ENCODE peak calls at places on chromosomes 6 and 20, in seven cellular contexts. C is H1, B is HCT116, F is HepG2, Z is GM12878, E is SK-N-SH, P is K562. N is an unnamed sample.

GRCh38 chr6:107448776-107449175 is 10.6 kb downstream of the PDSS2 start:
- DNase-seq in C (no peak), B (no peak), F (no peak), Z (no peak), E (no peak), P (no peak), N (no peak)

GRCh38 chr6:169997187-169997929 is 245.9 kb downstream of the ERMARD start:
- DNase-seq in C (no peak), B (no peak), F (no peak), Z (no peak), E (no peak), P (no peak), N (no peak)

GRCh38 chr6:84581494-84582259 is 182.7 kb downstream of the TBX18 start:
- DNase-seq in C (no peak), B (no peak), F (no peak), Z (no peak), E (no peak), P (no peak), N (no peak)

GRCh38 chr6:84001119-84001518 is 32.5 kb upstream of the MRAP2 start:
- DNase-seq in C (no peak), B (no peak), F (no peak), Z (no peak), E (no peak), P (no peak), N (no peak)

GRCh38 chr20:46709459-46710148 is at the start of gene SLC2A10:
- DNase-seq in C (peak; percentile 78), B (no peak), F (peak; percentile 53), Z (no peak), E (peak; percentile 87), P (peak; percentile 47), N (peak; percentile 74)

GRCh38 chr6:117521785-117522502 is 39.5 kb downstream of the DCBLD1 start:
- DNase-seq in C (no peak), B (no peak), F (no peak), Z (no peak), E (no peak), P (no peak), N (no peak)

GRCh38 chr20:8183526-8183925 is 51.5 kb downstream of the PLCB1 start:
- DNase-seq in C (no peak), B (no peak), F (no peak), Z (no peak), E (no peak), P (no peak), N (no peak)

GRCh38 chr6:45663181-45664180 is 285.7 kb upstream of the SUPT3H start:
- DNase-seq in C (peak; percentile 81), B (no peak), F (no peak), Z (no peak), E (no peak), P (no peak), N (no peak)

GRCh38 chr6:87697581-87698552 is 4.2 kb downstream of the AKIRIN2 start:
- DNase-seq in C (no peak), B (no peak), F (no peak), Z (no peak), E (peak; percentile 63), P (no peak), N (no peak)

GRCh38 chr6:167968091-167968490 is 29.4 kb upstream of the KIF25 start:
- DNase-seq in C (peak; percentile 85), B (peak; percentile 16), F (peak; percentile 65), Z (no peak), E (peak; percentile 55), P (peak; percentile 52), N (no peak)

GRCh38 chr6:3825331-3825831 is 23.8 kb upstream of the FAM50B start:
- DNase-seq in C (peak; percentile 77), B (no peak), F (peak; percentile 77), Z (no peak), E (no peak), P (peak; percentile 42), N (no peak)

GRCh38 chr20:40339661-40340449 is 349.2 kb downstream of the MAFB start:
- DNase-seq in C (no peak), B (no peak), F (no peak), Z (no peak), E (no peak), P (no peak), N (no peak)

GRCh38 chr6:31655349-31656237 is at the start of gene APOM:
- DNase-seq in C (no peak), B (no peak), F (peak; percentile 100), Z (no peak), E (no peak), P (no peak), N (no peak)
- TF ChIP-seq JUND in C (no peak), B (no peak), F (peak; percentile 48), Z (no peak), E (no peak), P (no peak), N (no peak)

GRCh38 chr6:75372884-75373283 is 88.3 kb upstream of the TMEM30A start:
- DNase-seq in C (no peak), B (no peak), F (no peak), Z (no peak), E (no peak), P (no peak), N (no peak)

GRCh38 chr6:75368864-75369402 is 84.3 kb upstream of the TMEM30A start:
- DNase-seq in C (no peak), B (no peak), F (no peak), Z (no peak), E (no peak), P (no peak), N (no peak)

GRCh38 chr6:75363304-75363703 is 78.7 kb upstream of the TMEM30A start:
- DNase-seq in C (no peak), B (no peak), F (no peak), Z (no peak), E (no peak), P (no peak), N (no peak)

DNA sequence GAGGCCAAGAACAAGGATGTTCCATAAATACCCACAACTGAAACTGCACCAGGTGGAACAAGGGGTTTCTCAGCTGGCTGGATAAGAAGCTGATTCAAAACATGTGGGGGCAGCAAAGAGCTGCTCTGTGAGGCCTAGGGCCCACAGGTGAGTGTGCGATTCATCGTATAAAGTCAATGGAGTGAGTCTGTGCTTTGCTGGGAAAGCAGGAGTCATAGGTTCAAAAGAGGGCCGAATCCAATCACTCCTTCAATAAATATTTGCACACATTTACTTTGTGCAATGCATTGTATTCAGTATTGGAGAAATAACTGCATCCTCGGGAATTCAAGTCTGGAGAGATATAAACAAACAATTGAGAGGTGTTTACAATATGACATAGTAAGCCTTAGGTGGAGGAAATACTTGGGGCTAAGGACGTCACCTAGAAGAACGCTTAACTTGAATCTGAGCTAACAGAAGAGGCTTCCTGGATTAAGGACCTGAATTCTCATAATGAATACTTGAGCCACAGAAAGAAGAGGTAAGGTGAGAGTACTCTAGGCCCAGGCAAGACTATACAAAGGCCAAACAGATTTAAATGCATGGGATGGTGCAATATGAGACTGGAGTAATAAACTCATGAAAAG is 83.7 kb upstream of the TMEM30A start:
- DNase-seq in C (peak; percentile 56), B (peak; percentile 42), F (peak; percentile 44), Z (no peak), E (peak; percentile 12), P (peak; percentile 15), N (peak; percentile 11)
- TF ChIP-seq JUND in C (no peak), B (no peak), F (no peak), Z (no peak), E (no peak), P (no peak), N (no peak)

GRCh38 chr6:15791401-15792137 is 128.7 kb upstream of the DTNBP1 start:
- DNase-seq in C (no peak), B (no peak), F (peak; percentile 46), Z (no peak), E (no peak), P (no peak), N (no peak)
- TF ChIP-seq JUND in C (no peak), B (no peak), F (no peak), Z (no peak), E (no peak), P (no peak), N (no peak)

GRCh38 chr6:68639211-68639610 is 4.1 kb downstream of the ADGRB3 start:
- DNase-seq in C (no peak), B (no peak), F (no peak), Z (no peak), E (no peak), P (peak; percentile 11), N (no peak)

GRCh38 chr6:68636710-68637470 is 1.8 kb downstream of the ADGRB3 start:
- DNase-seq in C (no peak), B (no peak), F (no peak), Z (no peak), E (no peak), P (no peak), N (no peak)

GRCh38 chr6:68639826-68640505 is 4.9 kb downstream of the ADGRB3 start:
- DNase-seq in C (peak; percentile 42), B (no peak), F (no peak), Z (no peak), E (no peak), P (peak; percentile 71), N (peak; percentile 12)

GRCh38 chr6:68637782-68638181 is 2.7 kb downstream of the ADGRB3 start:
- DNase-seq in C (no peak), B (no peak), F (no peak), Z (no peak), E (no peak), P (no peak), N (no peak)

DNA sequence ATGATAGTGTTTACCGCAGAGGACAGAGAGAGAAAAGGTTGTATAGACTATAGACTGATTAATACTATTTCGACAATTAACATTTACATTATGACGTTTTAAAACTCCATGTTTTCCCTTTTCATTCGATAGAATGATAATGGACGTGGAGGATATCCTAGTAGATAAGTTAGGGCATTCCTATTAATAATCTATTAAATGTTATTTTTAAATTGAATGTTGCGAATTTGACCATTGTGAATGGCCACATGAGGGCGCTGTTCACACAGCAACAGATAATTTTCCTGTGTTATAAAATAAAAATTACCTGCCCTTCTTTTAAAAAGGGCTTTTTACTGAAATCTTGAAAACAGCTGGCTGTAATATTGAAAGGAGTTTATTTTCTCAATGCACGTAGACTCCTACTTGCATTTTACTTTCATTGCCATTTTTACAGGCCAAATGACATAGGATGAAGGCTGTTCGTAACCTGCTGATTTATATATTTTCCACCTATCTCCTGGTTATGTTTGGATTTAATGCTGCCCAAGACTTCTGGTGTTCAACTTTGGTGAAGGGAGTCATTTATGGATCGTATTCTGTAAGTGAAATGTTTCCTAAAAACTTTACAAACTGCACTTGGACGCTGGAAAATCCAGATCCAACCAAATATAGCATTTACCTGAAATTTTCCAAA is 3.3 kb downstream of the ADGRB3 start:
- DNase-seq in C (peak; percentile 52), B (no peak), F (peak; percentile 9), Z (no peak), E (peak; percentile 13), P (peak; percentile 34), N (peak; percentile 31)
- TF ChIP-seq JUND in C (no peak), B (no peak), F (no peak), Z (no peak), E (no peak), P (no peak), N (no peak)